ENCODE peak calls at places on chromosomes 2 and 18, in eight cellular contexts. I, N, Q, L, A, J, F and H are unnamed samples.
A peak's percentile ranks its signal among the peaks of the same experiment; 100 is the strongest.

GRCh38 chr18:25962919-25963318 is 127.5 kb downstream of the SS18 start:
- DNase-seq in F (no peak), Q (no peak), J (no peak), L (no peak), I (no peak), N (no peak), A (no peak), H (no peak)

GRCh38 chr2:31319391-31320175 is 85.6 kb downstream of the EHD3 start:
- DNase-seq in J (no peak), I (peak; percentile 63), Q (no peak), N (no peak), F (peak; percentile 67), A (no peak), L (peak; percentile 37), H (no peak)

GRCh38 chr2:190121971-190122370 is 59.4 kb upstream of the MSTN start:
- DNase-seq in Q (no peak), L (no peak), J (no peak), N (peak; percentile 12), F (peak; percentile 42), I (no peak), A (no peak), H (peak; percentile 22)

GRCh38 chr18:2855560-2856350 is 8.9 kb downstream of the EMILIN2 start:
- DNase-seq in A (no peak), J (no peak), F (no peak), N (no peak), L (no peak), Q (no peak), I (no peak), H (no peak)

GRCh38 chr2:99977947-99978346 is 164.4 kb downstream of the AFF3 start:
- DNase-seq in N (no peak), F (no peak), J (no peak), L (no peak), A (no peak), I (no peak), Q (no peak), H (no peak)

GRCh38 chr2:10471956-10472355 is 23.8 kb upstream of the ODC1 start:
- DNase-seq in L (no peak), Q (no peak), J (no peak), N (no peak), A (no peak), I (no peak), F (no peak), H (no peak)

GRCh38 chr2:20457027-20457426 is 10.2 kb downstream of the RHOB start:
- DNase-seq in N (no peak), L (no peak), I (no peak), Q (no peak), J (no peak), A (no peak), F (peak; percentile 19), H (no peak)

GRCh38 chr18:48533340-48534093 is 5.3 kb upstream of the CTIF start:
- DNase-seq in N (no peak), A (no peak), J (no peak), Q (no peak), L (no peak), F (no peak), I (no peak), H (no peak)

GRCh38 chr2:8581048-8581561 is 100.8 kb upstream of the ID2 start:
- DNase-seq in N (no peak), A (no peak), I (no peak), L (no peak), F (no peak), J (no peak), Q (no peak), H (no peak)

GRCh38 chr2:126495189-126495588 is 160.8 kb upstream of the GYPC start:
- DNase-seq in I (no peak), L (no peak), J (no peak), A (no peak), Q (no peak), F (no peak), N (no peak), H (no peak)